ENCODE peak calls at places on chromosomes 5 and 9, in eight cellular contexts. L is kidney glomerular epithelial cell; H is uterus; C is GM13976; A is AG08396; R is cardiac fibroblast; E is dermis blood vessel endothelial cell; B is stimulated activated CD8-positive, alpha-beta memory T cell treated with anti-CD3 and anti-CD28 coated beads, Interleukin-4, amount 100 ng/mL, for 4 hours. F is an unnamed sample.
A peak's percentile ranks its signal among the peaks of the same experiment; 100 is the strongest.

GRCh38 chr5:62306494-62307363 is 723 bp downstream of the KIF2A start:
- DNase-seq in H (peak; percentile 29), R (peak; percentile 44), C (peak; percentile 52), A (peak; percentile 47), B (peak; percentile 41), E (peak; percentile 50), L (peak; percentile 30), F (no peak)

GRCh38 chr9:128555180-128555721 is 2.9 kb downstream of the SPTAN1 start:
- DNase-seq in L (peak; percentile 86), H (peak; percentile 58), A (peak; percentile 54), B (no peak), R (peak; percentile 79), C (no peak), E (peak; percentile 68), F (no peak)

GRCh38 chr9:37999501-38000189 is 69.4 kb downstream of the SHB start:
- DNase-seq in L (peak; percentile 14), H (no peak), E (no peak), A (no peak), B (no peak), R (peak; percentile 61), C (no peak), F (no peak)

GRCh38 chr9:91920846-91921350 is 29.1 kb downstream of the ROR2 start:
- DNase-seq in L (no peak), R (no peak), C (no peak), E (no peak), A (no peak), H (peak; percentile 11), B (no peak), F (no peak)

GRCh38 chr5:141150215-141150992 is 547 bp downstream of the PCDHB6 start:
- DNase-seq in A (no peak), H (no peak), B (no peak), C (no peak), R (no peak), E (no peak), L (no peak), F (no peak)

GRCh38 chr9:97132865-97133264 is 93.9 kb upstream of the CTSV start:
- DNase-seq in B (no peak), E (no peak), C (no peak), A (no peak), L (no peak), H (no peak), R (no peak), F (no peak)

GRCh38 chr9:1429328-1429727 is 379.2 kb downstream of the DMRT2 start:
- DNase-seq in H (no peak), E (no peak), B (no peak), A (no peak), R (no peak), C (no peak), L (no peak), F (no peak)

GRCh38 chr5:112691758-112692157 is 45.9 kb upstream of the APC start:
- DNase-seq in R (peak; percentile 70), H (no peak), L (no peak), E (peak; percentile 82), B (no peak), A (no peak), C (peak; percentile 12), F (no peak)

GRCh38 chr5:150625164-150625535 is 15.3 kb upstream of the SYNPO start:
- DNase-seq in R (no peak), A (no peak), L (no peak), H (peak; percentile 64), C (no peak), E (no peak), B (no peak), F (no peak)

GRCh38 chr5:44388504-44389409 is 463 bp downstream of the FGF10 start:
- DNase-seq in H (peak; percentile 17), A (peak; percentile 22), L (no peak), B (no peak), R (peak; percentile 6), E (no peak), C (peak; percentile 11), F (no peak)

GRCh38 chr9:113687680-113688371 is 188.3 kb upstream of the ZNF618 start:
- DNase-seq in L (no peak), C (no peak), E (no peak), H (no peak), A (no peak), R (peak; percentile 7), B (no peak), F (no peak)

GRCh38 chr5:67806647-67807046 is 408.9 kb upstream of the PIK3R1 start:
- DNase-seq in B (no peak), H (no peak), E (no peak), A (no peak), R (no peak), L (no peak), C (no peak), F (no peak)

GRCh38 chr5:172078726-172079345 is 72.4 kb upstream of the FBXW11 start:
- DNase-seq in C (no peak), L (no peak), E (peak; percentile 18), H (no peak), B (no peak), A (no peak), R (no peak), F (no peak)

GRCh38 chr9:114849450-114849849 is 43.6 kb upstream of the TNFSF15 start:
- DNase-seq in E (no peak), A (no peak), B (no peak), R (no peak), C (no peak), H (no peak), L (no peak), F (no peak)

GRCh38 chr5:15823413-15823812 is 323.4 kb downstream of the FBXL7 start:
- DNase-seq in C (no peak), B (no peak), R (peak; percentile 9), H (no peak), E (no peak), A (no peak), L (peak; percentile 20), F (no peak)

GRCh38 chr5:57317341-57317740 is 143.5 kb downstream of the GPBP1 start:
- DNase-seq in L (no peak), B (no peak), C (no peak), R (peak; percentile 34), A (peak; percentile 45), H (peak; percentile 14), E (peak; percentile 40), F (no peak)

GRCh38 chr5:102670224-102670836 is 84.8 kb upstream of the PAM start:
- DNase-seq in E (peak; percentile 43), C (peak; percentile 57), A (peak; percentile 47), H (no peak), B (no peak), R (peak; percentile 48), L (peak; percentile 20), F (no peak)

GRCh38 chr5:132103969-132104391 is 30.4 kb downstream of the CSF2 start:
- DNase-seq in R (peak; percentile 23), C (no peak), H (no peak), E (peak; percentile 45), L (no peak), B (no peak), A (no peak), F (no peak)

GRCh38 chr5:176716320-176716719 is 69.0 kb downstream of the TSPAN17 start:
- DNase-seq in C (no peak), E (peak; percentile 15), B (no peak), H (no peak), R (peak; percentile 75), L (no peak), A (peak; percentile 59), F (no peak)

GRCh38 chr5:139342423-139342723 is 719 bp downstream of the PAIP2 start:
- DNase-seq in A (no peak), L (no peak), E (no peak), R (no peak), B (no peak), C (no peak), H (no peak), F (no peak)

GRCh38 chr5:10333154-10334006 is 20.1 kb upstream of the MARCHF6 start:
- DNase-seq in E (peak; percentile 56), A (peak; percentile 73), H (no peak), L (no peak), C (peak; percentile 74), R (no peak), B (no peak), F (no peak)

GRCh38 chr5:160508780-160509361 is 87.2 kb downstream of the PTTG1 start:
- DNase-seq in H (peak; percentile 42), E (peak; percentile 86), B (peak; percentile 37), A (peak; percentile 82), C (peak; percentile 77), L (peak; percentile 91), R (peak; percentile 91), F (no peak)

GRCh38 chr9:131310833-131311554 is 21.5 kb downstream of the PLPP7 start:
- DNase-seq in E (peak; percentile 27), A (no peak), H (no peak), L (no peak), R (no peak), C (no peak), B (peak; percentile 4), F (no peak)

GRCh38 chr5:65062684-65063083 is 294.0 kb downstream of the CWC27 start:
- DNase-seq in E (peak; percentile 78), L (peak; percentile 37), C (no peak), B (no peak), R (peak; percentile 99), H (peak; percentile 77), A (peak; percentile 64), F (no peak)

GRCh38 chr5:60248900-60249299 is 355.4 kb upstream of the PDE4D start:
- DNase-seq in A (no peak), C (no peak), H (no peak), B (no peak), E (no peak), L (no peak), R (no peak), F (no peak)

F was measured in esophagus squamous epithelium.